ENCODE peak calls at places on chromosomes 7 and 10, in five cellular contexts. B is HepG2, N is GM12891, P is GM12878, V is H1. X is an unnamed sample.

GRCh38 chr7:23970193-23970592 is 260.2 kb downstream of the STK31 start:
- DNase-seq in B (peak), N (no peak), P (no peak), V (no peak), X (no peak)

GRCh38 chr10:72069751-72070501 is 18.4 kb downstream of the SPOCK2 start:
- DNase-seq in B (no peak), N (no peak), P (no peak), V (peak), X (no peak)

GRCh38 chr10:97267671-97268070 is 24.8 kb downstream of the ARHGAP19 start:
- DNase-seq in B (no peak), N (no peak), P (no peak), V (no peak), X (no peak)

GRCh38 chr10:72740526-72740925 is 48.6 kb downstream of the MCU start:
- DNase-seq in B (peak), N (no peak), P (no peak), V (no peak), X (no peak)

GRCh38 chr7:155505422-155505793 is 41.0 kb downstream of the CNPY1 start:
- DNase-seq in B (no peak), N (no peak), P (no peak), V (no peak), X (no peak)

GRCh38 chr7:47882635-47883034 is 65.6 kb downstream of the PKD1L1 start:
- DNase-seq in B (no peak), N (no peak), P (no peak), V (peak), X (no peak)

GRCh38 chr7:116240021-116240659 is 29.8 kb downstream of the TES start:
- DNase-seq in B (no peak), N (no peak), P (no peak), V (no peak), X (no peak)

GRCh38 chr10:35379226-35380137 is 43.2 kb downstream of the CCNY start:
- DNase-seq in B (no peak), N (no peak), P (peak), V (peak), X (no peak)

GRCh38 chr10:3720228-3721019 is 64.6 kb downstream of the KLF6 start:
- DNase-seq in B (peak), N (no peak), P (no peak), V (no peak), X (no peak)

GRCh38 chr10:110410329-110411046 is 87.2 kb upstream of the DUSP5 start:
- DNase-seq in B (peak), N (no peak), P (no peak), V (no peak), X (no peak)

GRCh38 chr10:17038627-17039026 is 91.0 kb downstream of the CUBN start:
- DNase-seq in B (no peak), N (no peak), P (no peak), V (no peak), X (no peak)

GRCh38 chr7:119999743-120000475 is 273.1 kb upstream of the KCND2 start:
- DNase-seq in B (no peak), N (no peak), P (no peak), V (no peak), X (no peak)

GRCh38 chr10:81978238-81978637 is 103.2 kb downstream of the NRG3 start:
- DNase-seq in B (peak), N (no peak), P (no peak), V (no peak), X (no peak)

GRCh38 chr10:127877116-127877515 is 15.6 kb downstream of the CLRN3 start:
- DNase-seq in B (no peak), N (no peak), P (no peak), V (peak), X (no peak)

GRCh38 chr7:116443101-116443523 is 56.4 kb upstream of the CAV2 start:
- DNase-seq in B (peak), N (no peak), P (no peak), V (no peak), X (no peak)

GRCh38 chr10:86372785-86373239 is 6.2 kb upstream of the GRID1 start:
- DNase-seq in B (no peak), N (no peak), P (no peak), V (peak), X (no peak)

GRCh38 chr10:97499561-97500296 is 1.0 kb downstream of the UBTD1 start:
- DNase-seq in B (no peak), N (no peak), P (no peak), V (no peak), X (no peak)

GRCh38 chr7:155228459-155228845 is 69.2 kb upstream of the INSIG1 start:
- DNase-seq in B (no peak), N (no peak), P (no peak), V (no peak), X (no peak)

GRCh38 chr10:48604408-48605263 is at the start of gene ARHGAP22:
- DNase-seq in B (no peak), N (peak), P (no peak), V (peak), X (peak)

GRCh38 chr10:115030483-115031200 is 62.5 kb upstream of the ATRNL1 start:
- DNase-seq in B (no peak), N (no peak), P (no peak), V (peak), X (no peak)

GRCh38 chr7:149776305-149776704 is 2.9 kb upstream of the ZNF467 start:
- DNase-seq in B (no peak), N (no peak), P (no peak), V (no peak), X (no peak)

GRCh38 chr7:55065079-55065478 is 46.3 kb downstream of the EGFR start:
- DNase-seq in B (no peak), N (no peak), P (peak), V (no peak), X (no peak)

GRCh38 chr7:135392701-135393100 is 117.2 kb downstream of the CNOT4 start:
- DNase-seq in B (no peak), N (no peak), P (no peak), V (no peak), X (no peak)

GRCh38 chr10:120963587-120964220 is 112.5 kb downstream of the WDR11 start:
- DNase-seq in B (no peak), N (no peak), P (no peak), V (no peak), X (no peak)

GRCh38 chr7:19916011-19916410 is 142.6 kb upstream of the TMEM196 start:
- DNase-seq in B (no peak), N (no peak), P (no peak), V (no peak), X (no peak)

GRCh38 chr10:36256166-36256565 is 614.1 kb upstream of the FZD8 start:
- DNase-seq in B (no peak), N (no peak), P (no peak), V (no peak), X (no peak)

GRCh38 chr7:87875151-87876039 is 765 bp downstream of the SLC25A40 start:
- DNase-seq in B (peak), N (peak), P (no peak), V (no peak), X (no peak)

DNA sequence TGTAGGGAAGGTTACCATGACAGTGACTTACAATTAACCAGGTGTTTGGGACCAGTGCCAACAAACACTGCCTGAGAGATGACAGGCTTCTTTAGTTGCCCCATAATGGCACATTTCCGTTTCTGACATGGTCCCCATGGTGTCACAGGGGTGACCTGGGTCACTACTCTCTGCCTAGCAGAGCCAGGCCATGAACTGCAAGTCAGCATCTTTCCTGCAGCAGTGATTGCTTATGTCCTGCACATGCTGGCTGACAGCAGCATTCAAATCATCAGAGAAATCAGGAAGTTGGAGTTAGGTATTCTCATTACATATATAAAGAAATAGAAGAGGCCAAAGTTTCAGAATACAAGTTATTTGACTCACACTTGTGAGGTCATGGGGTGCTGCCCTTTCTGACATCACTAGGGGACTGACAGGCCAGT is 47.1 kb upstream of the ZNRF2 start:
- DNase-seq in B (no peak), N (no peak), P (no peak), V (no peak), X (no peak)
- TF ChIP-seq TAF1 in B (no peak), N (no peak), P (no peak), V (no peak), X (no peak)

GRCh38 chr7:145863-146262 is 46.5 kb upstream of the FAM20C start:
- DNase-seq in B (no peak), N (no peak), P (no peak), V (no peak), X (no peak)

GRCh38 chr7:149856-150636 is 42.3 kb upstream of the FAM20C start:
- DNase-seq in B (no peak), N (no peak), P (no peak), V (peak), X (no peak)

GRCh38 chr7:148543-148931 is 43.8 kb upstream of the FAM20C start:
- DNase-seq in B (no peak), N (no peak), P (no peak), V (no peak), X (no peak)

GRCh38 chr7:150811-151221 is 41.6 kb upstream of the FAM20C start:
- DNase-seq in B (no peak), N (no peak), P (no peak), V (no peak), X (no peak)

GRCh38 chr7:148932-149855 is 43.2 kb upstream of the FAM20C start:
- DNase-seq in B (peak), N (peak), P (peak), V (peak), X (peak)
- TF ChIP-seq POLR2AphosphoS5 in B (no peak), N (peak), P (peak), V (peak), X (peak)

GRCh38 chr7:123748734-123749536 is at the start of gene WASL:
- DNase-seq in B (peak), N (peak), P (peak), V (peak), X (peak)
- TF ChIP-seq POLR2A in B (peak), N (peak), P (peak), V (peak), X (peak)

GRCh38 chr10:103466734-103467133 is 8.0 kb upstream of the CALHM1 start:
- DNase-seq in B (no peak), N (no peak), P (no peak), V (no peak), X (no peak)
- TF ChIP-seq TAF1 in B (no peak), N (no peak), P (no peak), V (no peak), X (no peak)

GRCh38 chr10:30786906-30787305 is 157.4 kb upstream of the LYZL2 start:
- DNase-seq in B (no peak), N (no peak), P (no peak), V (no peak), X (no peak)

GRCh38 chr10:30784521-30784895 is 155.0 kb upstream of the LYZL2 start:
- DNase-seq in B (no peak), N (no peak), P (no peak), V (no peak), X (no peak)

GRCh38 chr10:30783939-30784500 is 154.5 kb upstream of the LYZL2 start:
- DNase-seq in B (peak), N (peak), P (peak), V (peak), X (peak)

GRCh38 chr10:30786131-30786530 is 156.6 kb upstream of the LYZL2 start:
- DNase-seq in B (no peak), N (no peak), P (no peak), V (no peak), X (no peak)

DNA sequence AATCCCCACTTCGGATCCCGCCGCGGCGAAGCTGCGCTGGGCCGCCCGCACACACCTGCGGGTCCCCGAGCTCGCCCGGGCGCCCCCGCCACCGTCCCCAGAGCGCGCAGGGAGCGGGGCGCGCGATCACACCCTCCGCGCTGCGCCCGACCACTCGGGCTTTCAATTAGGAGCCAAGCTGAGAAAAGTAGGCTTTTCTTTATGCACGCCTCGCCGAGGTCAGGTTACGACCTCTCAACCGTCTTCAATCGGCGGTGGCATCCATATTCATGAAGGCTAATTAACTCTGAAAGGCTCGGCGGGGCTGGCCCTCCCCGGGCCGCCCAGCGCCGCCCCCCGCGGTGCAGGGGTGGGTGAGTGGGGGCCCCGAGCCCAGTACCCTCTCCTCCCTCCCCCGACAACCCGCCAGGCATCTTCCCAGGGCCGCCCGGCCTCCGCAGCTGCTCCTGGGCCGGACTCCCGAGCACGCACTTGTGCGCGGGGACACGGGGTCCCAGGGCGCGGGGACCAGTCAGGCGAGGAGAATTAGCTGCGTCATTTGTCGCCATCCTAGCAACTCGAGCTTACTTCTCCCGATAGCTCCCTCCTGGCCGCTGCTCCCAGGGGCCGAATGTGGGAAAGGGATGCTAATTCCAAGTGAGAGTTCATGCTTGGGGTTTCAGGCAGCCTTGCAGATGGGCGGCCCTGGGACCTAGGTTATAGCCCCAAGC is 155.5 kb upstream of the LYZL2 start:
- DNase-seq in B (no peak), N (peak), P (no peak), V (peak), X (no peak)
- TF ChIP-seq POLR2AphosphoS5 in B (no peak), N (no peak), P (no peak), V (peak), X (peak)

DNA sequence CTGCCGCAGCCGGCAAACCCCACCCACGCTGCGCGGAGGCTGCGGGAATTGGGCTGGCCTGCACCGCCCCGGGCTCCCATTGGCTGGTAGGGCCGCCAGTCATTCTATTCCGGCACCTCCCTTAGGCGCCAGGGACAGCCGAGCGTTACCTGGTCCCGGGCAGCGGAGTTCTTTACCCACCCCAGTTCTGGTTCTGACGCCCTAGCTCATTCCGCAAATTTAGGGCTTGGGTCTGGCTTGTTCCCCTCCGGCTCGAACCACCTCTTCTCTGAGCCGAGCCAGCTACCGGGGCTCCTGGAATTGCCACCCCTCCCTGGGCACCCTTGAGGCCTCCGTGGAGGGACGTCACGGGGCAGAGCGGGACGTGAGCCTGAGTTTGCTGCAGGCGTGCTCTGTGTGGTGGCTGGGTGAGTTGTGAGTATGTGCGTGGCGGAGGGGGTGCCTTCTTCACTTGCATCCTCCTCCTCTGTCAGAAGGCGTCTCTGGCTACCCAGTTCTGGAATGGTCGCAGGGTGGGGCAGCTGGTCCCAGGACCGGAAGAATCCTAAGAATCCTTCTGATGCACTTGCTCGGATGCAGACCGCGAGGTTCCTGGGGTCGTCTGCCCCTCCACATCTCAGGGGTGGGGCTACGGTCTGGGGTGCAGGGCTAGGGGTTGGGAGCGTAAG is at the start of the genes PDZD7 and SFXN3:
- DNase-seq in B (peak), N (peak), P (peak), V (peak), X (peak)
- TF ChIP-seq POLR2A in B (no peak), N (no peak), P (no peak), V (no peak), X (no peak)